ENCODE peak calls at places on chromosomes 1 and 21, in five cellular contexts. F, P, O, X and R are unnamed samples.
A peak's percentile ranks its signal among the peaks of the same experiment; 100 is the strongest.

GRCh38 chr21:43609501-43610340 is 49.6 kb downstream of the HSF2BP start:
- DNase-seq in F (peak; percentile 82), P (no peak), O (no peak), X (no peak), R (no peak)

GRCh38 chr1:157404063-157404501 is 148.2 kb downstream of the FCRL5 start:
- DNase-seq in F (no peak), P (no peak), O (no peak), X (no peak), R (no peak)

GRCh38 chr1:31155216-31155806 is 84.4 kb downstream of the NKAIN1 start:
- DNase-seq in F (peak; percentile 35), P (peak; percentile 46), O (peak; percentile 68), X (peak; percentile 87), R (peak; percentile 76)

GRCh38 chr1:74505133-74505532 is 7.3 kb downstream of the LRRC53 start:
- DNase-seq in F (no peak), P (no peak), O (no peak), X (peak; percentile 68), R (peak; percentile 19)

GRCh38 chr1:98420376-98421097 is 241.0 kb upstream of the SNX7 start:
- DNase-seq in F (no peak), P (no peak), O (no peak), X (no peak), R (no peak)

GRCh38 chr1:46469846-46470245 is 19.8 kb upstream of the DMBX1 start:
- DNase-seq in F (no peak), P (no peak), O (no peak), X (no peak), R (no peak)

GRCh38 chr1:181113061-181113695 is 24.7 kb downstream of the IER5 start:
- DNase-seq in F (no peak), P (no peak), O (no peak), X (no peak), R (no peak)

GRCh38 chr1:58903450-58904298 is 119.8 kb upstream of the JUN start:
- DNase-seq in F (peak; percentile 96), P (peak; percentile 58), O (peak; percentile 80), X (peak; percentile 81), R (peak; percentile 71)

GRCh38 chr1:94011709-94012590 is 102.7 kb upstream of the GCLM start:
- DNase-seq in F (no peak), P (no peak), O (no peak), X (peak; percentile 35), R (no peak)

GRCh38 chr1:15033264-15033663 is 120.3 kb upstream of the TMEM51 start:
- DNase-seq in F (no peak), P (no peak), O (no peak), X (no peak), R (no peak)

GRCh38 chr1:172642970-172643369 is 15.9 kb upstream of the FASLG start:
- DNase-seq in F (peak; percentile 73), P (no peak), O (no peak), X (no peak), R (no peak)

GRCh38 chr1:63522891-63523728 is at the start of the genes EFCAB7 and ITGB3BP:
- DNase-seq in F (peak; percentile 92), P (peak; percentile 84), O (peak; percentile 91), X (peak; percentile 98), R (peak; percentile 85)

GRCh38 chr1:166040635-166041034 is 126.2 kb downstream of the FAM78B start:
- DNase-seq in F (no peak), P (no peak), O (no peak), X (no peak), R (no peak)

GRCh38 chr1:151611288-151611790 is 511 bp upstream of the SNX27 start:
- DNase-seq in F (no peak), P (peak; percentile 28), O (no peak), X (no peak), R (no peak)

GRCh38 chr1:201570886-201571624 is 32.1 kb downstream of the NAV1 start:
- DNase-seq in F (peak; percentile 58), P (no peak), O (no peak), X (no peak), R (peak; percentile 3)